ENCODE peak calls at places on chromosomes 5 and 9, in nine cellular contexts. I is Right ventricle myocardium superior; U is putamen; R is activated CD4-positive, alpha-beta T cell treated with anti-CD3 and anti-CD28 coated beads for 24 hours; M is left cardiac atrium; A is IMR-90; O is GOT3; Y is stimulated activated CD8-positive, alpha-beta memory T cell treated with anti-CD3 and anti-CD28 coated beads, Interleukin-15, amount 100 ng/mL, for 1 hour; N is hepatic stellate cell. X is an unnamed sample.

GRCh38 chr5:176740702-176741565 is 69.4 kb upstream of the UNC5A start:
- DNase-seq in I (no peak), U (no peak), R (no peak), M (no peak), A (no peak), O (no peak), Y (no peak), N (no peak), X (peak)

GRCh38 chr5:179747815-179748214 is 15.2 kb downstream of the MAML1 start:
- DNase-seq in I (no peak), U (no peak), R (no peak), M (no peak), A (peak), O (no peak), Y (no peak), N (no peak), X (no peak)

GRCh38 chr9:91954841-91955471 is 4.9 kb upstream of the ROR2 start:
- DNase-seq in I (no peak), U (peak), R (no peak), M (peak), A (peak), O (no peak), Y (no peak), N (peak), X (no peak)

GRCh38 chr5:160039810-160040470 is 31.0 kb downstream of the TTC1 start:
- DNase-seq in I (no peak), U (no peak), R (no peak), M (no peak), A (peak), O (no peak), Y (no peak), N (no peak), X (no peak)

GRCh38 chr5:131221888-131222287 is 42.0 kb upstream of the CDC42SE2 start:
- DNase-seq in I (no peak), U (peak), R (no peak), M (no peak), A (peak), O (no peak), Y (no peak), N (peak), X (no peak)

GRCh38 chr5:173726848-173727557 is 110.6 kb upstream of the BOD1 start:
- DNase-seq in I (no peak), U (no peak), R (no peak), M (no peak), A (no peak), O (no peak), Y (no peak), N (no peak), X (no peak)

GRCh38 chr5:157046041-157046440 is 12.9 kb downstream of the HAVCR1 start:
- DNase-seq in I (peak), U (no peak), R (no peak), M (peak), A (no peak), O (no peak), Y (no peak), N (no peak), X (no peak)

GRCh38 chr9:14902561-14902960 is 7.7 kb downstream of the FREM1 start:
- DNase-seq in I (no peak), U (no peak), R (no peak), M (no peak), A (no peak), O (no peak), Y (no peak), N (no peak), X (no peak)

GRCh38 chr5:553874-554273 is 29.6 kb upstream of the SLC9A3 start:
- DNase-seq in I (no peak), U (no peak), R (no peak), M (no peak), A (no peak), O (no peak), Y (no peak), N (no peak), X (peak)

GRCh38 chr5:128436825-128437224 is 101.2 kb downstream of the FBN2 start:
- DNase-seq in I (no peak), U (no peak), R (no peak), M (no peak), A (peak), O (no peak), Y (no peak), N (peak), X (no peak)

GRCh38 chr5:36450229-36451024 is 148.7 kb upstream of the RANBP3L start:
- DNase-seq in I (no peak), U (no peak), R (no peak), M (no peak), A (no peak), O (no peak), Y (no peak), N (no peak), X (no peak)

GRCh38 chr5:5886812-5887486 is 464.5 kb downstream of the ICE1 start:
- DNase-seq in I (peak), U (no peak), R (peak), M (no peak), A (no peak), O (no peak), Y (no peak), N (no peak), X (no peak)

GRCh38 chr5:159902444-159903121 is 13.7 kb upstream of the ADRA1B start:
- DNase-seq in I (no peak), U (no peak), R (no peak), M (no peak), A (peak), O (no peak), Y (no peak), N (no peak), X (no peak)

GRCh38 chr5:140243855-140244254 is 59.0 kb downstream of the PFDN1 start:
- DNase-seq in I (no peak), U (no peak), R (no peak), M (no peak), A (no peak), O (no peak), Y (no peak), N (no peak), X (no peak)

GRCh38 chr9:127039492-127039891 is 82.9 kb downstream of the ANGPTL2 start:
- DNase-seq in I (no peak), U (no peak), R (no peak), M (no peak), A (no peak), O (no peak), Y (no peak), N (no peak), X (no peak)

GRCh38 chr5:53262348-53262970 is 152.9 kb upstream of the MOCS2 start:
- DNase-seq in I (no peak), U (no peak), R (no peak), M (no peak), A (peak), O (no peak), Y (no peak), N (no peak), X (no peak)

GRCh38 chr9:124695280-124695890 is 75.7 kb downstream of the NR6A1 start:
- DNase-seq in I (no peak), U (no peak), R (no peak), M (no peak), A (peak), O (no peak), Y (no peak), N (peak), X (no peak)

GRCh38 chr5:140364472-140364765 is 4.4 kb downstream of the SLC4A9 start:
- DNase-seq in I (no peak), U (no peak), R (no peak), M (no peak), A (no peak), O (no peak), Y (no peak), N (no peak), X (no peak)

GRCh38 chr9:80125731-80126264 is 554.0 kb downstream of the TLE4 start:
- DNase-seq in I (no peak), U (no peak), R (no peak), M (no peak), A (peak), O (no peak), Y (no peak), N (no peak), X (no peak)

GRCh38 chr9:3288686-3289085 is 237.1 kb downstream of the RFX3 start:
- DNase-seq in I (no peak), U (no peak), R (no peak), M (no peak), A (no peak), O (no peak), Y (no peak), N (no peak), X (no peak)

GRCh38 chr5:59810041-59810440 is 83.5 kb downstream of the PDE4D start:
- DNase-seq in I (peak), U (peak), R (peak), M (peak), A (peak), O (no peak), Y (peak), N (peak), X (no peak)

GRCh38 chr9:76215066-76215465 is 179.2 kb downstream of the RFK start:
- DNase-seq in I (no peak), U (no peak), R (no peak), M (no peak), A (peak), O (no peak), Y (no peak), N (no peak), X (no peak)

GRCh38 chr9:104868687-104869404 is 59.1 kb downstream of the ABCA1 start:
- DNase-seq in I (peak), U (peak), R (no peak), M (peak), A (peak), O (no peak), Y (no peak), N (peak), X (peak)

GRCh38 chr5:137758121-137758520 is 4.0 kb upstream of the HNRNPA0 start:
- DNase-seq in I (no peak), U (peak), R (no peak), M (no peak), A (no peak), O (no peak), Y (no peak), N (no peak), X (no peak)

GRCh38 chr5:124902097-124902821 is 155.8 kb upstream of the ZNF608 start:
- DNase-seq in I (no peak), U (no peak), R (no peak), M (no peak), A (peak), O (no peak), Y (no peak), N (no peak), X (no peak)

GRCh38 chr9:134983094-134983493 is 65.4 kb upstream of the FCN1 start:
- DNase-seq in I (peak), U (no peak), R (no peak), M (peak), A (no peak), O (no peak), Y (no peak), N (no peak), X (no peak)

GRCh38 chr5:64958757-64959391 is 190.1 kb downstream of the CWC27 start:
- DNase-seq in I (no peak), U (no peak), R (no peak), M (no peak), A (peak), O (no peak), Y (no peak), N (no peak), X (no peak)

GRCh38 chr5:15502208-15502607 is 2.2 kb downstream of the FBXL7 start:
- DNase-seq in I (no peak), U (no peak), R (no peak), M (no peak), A (peak), O (no peak), Y (no peak), N (peak), X (no peak)

GRCh38 chr5:171630047-171630669 is 155.5 kb upstream of the SMIM23 start:
- DNase-seq in I (peak), U (no peak), R (no peak), M (peak), A (peak), O (peak), Y (no peak), N (peak), X (peak)

GRCh38 chr5:125559296-125559695 is 812.9 kb upstream of the ZNF608 start:
- DNase-seq in I (no peak), U (no peak), R (no peak), M (peak), A (peak), O (no peak), Y (no peak), N (peak), X (no peak)

GRCh38 chr9:80378669-80379293 is 807.0 kb downstream of the TLE4 start:
- DNase-seq in I (no peak), U (no peak), R (no peak), M (no peak), A (no peak), O (no peak), Y (no peak), N (no peak), X (no peak)

GRCh38 chr9:121581775-121582600 is 69.4 kb upstream of the DAB2IP start:
- DNase-seq in I (no peak), U (peak), R (no peak), M (no peak), A (no peak), O (no peak), Y (no peak), N (no peak), X (no peak)

GRCh38 chr9:34555435-34556230 is 32.8 kb upstream of the ENHO start:
- DNase-seq in I (no peak), U (no peak), R (no peak), M (peak), A (no peak), O (no peak), Y (no peak), N (no peak), X (no peak)

GRCh38 chr5:151094054-151094858 is 13.4 kb upstream of the TNIP1 start:
- DNase-seq in I (no peak), U (no peak), R (peak), M (no peak), A (peak), O (no peak), Y (no peak), N (no peak), X (no peak)

GRCh38 chr5:77679791-77680190 is 41.3 kb upstream of the OTP start:
- DNase-seq in I (no peak), U (no peak), R (no peak), M (no peak), A (peak), O (no peak), Y (no peak), N (no peak), X (no peak)

GRCh38 chr5:87190687-87191086 is 77.0 kb upstream of the RASA1 start:
- DNase-seq in I (no peak), U (no peak), R (no peak), M (no peak), A (no peak), O (no peak), Y (no peak), N (no peak), X (no peak)

GRCh38 chr5:71681282-71681681 is 37.8 kb upstream of the CARTPT start:
- DNase-seq in I (no peak), U (no peak), R (no peak), M (no peak), A (no peak), O (no peak), Y (no peak), N (no peak), X (no peak)

GRCh38 chr5:130222638-130223037 is 318.4 kb downstream of the CHSY3 start:
- DNase-seq in I (no peak), U (no peak), R (no peak), M (no peak), A (no peak), O (no peak), Y (no peak), N (no peak), X (no peak)